ENCODE peak calls at places on chromosomes 6 and 20, in five cellular contexts. Z, A, B, G and W are unnamed samples.
A peak's percentile ranks its signal among the peaks of the same experiment; 100 is the strongest.

GRCh38 chr6:138028893-138029292 is 78.3 kb downstream of the PERP start:
- DNase-seq in Z (no peak), A (no peak), B (no peak), G (no peak), W (peak; percentile 89)

GRCh38 chr6:170209354-170210025 is 81.4 kb downstream of the DLL1 start:
- DNase-seq in Z (no peak), A (no peak), B (no peak), G (no peak), W (no peak)

GRCh38 chr20:51958636-51959542 is 156.6 kb upstream of the SALL4 start:
- DNase-seq in Z (no peak), A (no peak), B (no peak), G (peak; percentile 39), W (no peak)

GRCh38 chr20:60950547-60950946 is 301.5 kb upstream of the CDH4 start:
- DNase-seq in Z (no peak), A (no peak), B (no peak), G (no peak), W (no peak)

GRCh38 chr6:85494551-85495337 is 44.9 kb downstream of the NT5E start:
- DNase-seq in Z (peak; percentile 71), A (no peak), B (no peak), G (peak; percentile 66), W (peak; percentile 58)

GRCh38 chr6:116443105-116443504 is 18.1 kb upstream of the CALHM6 start:
- DNase-seq in Z (no peak), A (no peak), B (no peak), G (no peak), W (no peak)

GRCh38 chr20:309306-309840 is 12.0 kb downstream of the ZCCHC3 start:
- DNase-seq in Z (peak; percentile 47), A (no peak), B (no peak), G (peak; percentile 29), W (no peak)

GRCh38 chr20:61558726-61559125 is 306.7 kb downstream of the CDH4 start:
- DNase-seq in Z (peak; percentile 52), A (no peak), B (no peak), G (peak; percentile 49), W (peak; percentile 3)

GRCh38 chr6:138229072-138229471 is 10.8 kb upstream of the PBOV1 start:
- DNase-seq in Z (no peak), A (no peak), B (no peak), G (no peak), W (no peak)

GRCh38 chr6:128882991-128883571 is at the start of gene LAMA2:
- DNase-seq in Z (peak; percentile 72), A (peak; percentile 65), B (peak; percentile 92), G (peak; percentile 55), W (peak; percentile 21)